ENCODE peak calls at places on chromosome 17, in ten cellular contexts. L is hepatocyte; S is CD4-positive, CD25-positive, alpha-beta regulatory T cell; H is fibroblast of the aortic adventitia; N is T-helper 2 cell treated with Interferon-gamma antibody and Interleukin-4, amounts not matched to agents 5 μg/mL and 100 μg/mL, for 36 hours; E is AG04450; P is stimulated activated CD8-positive, alpha-beta memory T cell treated with anti-CD3 and anti-CD28 coated beads, Interleukin-4, amount 100 ng/mL, for 4 hours; J is caudate nucleus; A is naive thymus-derived CD8-positive, alpha-beta T cell; T is substantia nigra. K is an unnamed sample.

GRCh38 chr17:48429156-48429555 is 858 bp downstream of the SKAP1 start:
- DNase-seq in S (peak; percentile 30), J (no peak), N (peak; percentile 33), T (no peak), P (no peak), E (no peak), L (no peak), H (no peak), A (peak; percentile 59), K (no peak)

GRCh38 chr17:17831208-17832039 is 5.4 kb downstream of the SREBF1 start:
- DNase-seq in P (no peak), H (peak; percentile 58), A (no peak), N (no peak), J (no peak), L (no peak), S (no peak), T (no peak), E (no peak), K (no peak)

GRCh38 chr17:41553176-41553575 is 18.7 kb downstream of the KRT9 start:
- DNase-seq in H (peak; percentile 35), L (no peak), P (no peak), T (no peak), J (no peak), E (no peak), S (no peak), A (no peak), N (no peak), K (no peak)

GRCh38 chr17:38417210-38417951 is 10.9 kb upstream of the ARHGAP23 start:
- DNase-seq in E (no peak), J (no peak), H (no peak), N (no peak), T (no peak), P (no peak), A (no peak), L (no peak), S (no peak), K (no peak)

GRCh38 chr17:41308251-41308917 is 725 bp downstream of the KRTAP16-1 start:
- DNase-seq in N (no peak), E (no peak), H (no peak), T (no peak), L (no peak), P (no peak), J (no peak), S (peak; percentile 93), A (peak; percentile 84), K (no peak)

GRCh38 chr17:56812971-56813388 is 20.7 kb downstream of the C17orf67 start:
- DNase-seq in E (no peak), H (no peak), T (no peak), P (no peak), A (no peak), N (no peak), S (no peak), L (no peak), J (no peak), K (no peak)

GRCh38 chr17:45277992-45278391 is 16.1 kb upstream of the SPATA32 start:
- DNase-seq in J (no peak), P (no peak), L (no peak), H (peak; percentile 95), E (no peak), N (no peak), S (no peak), A (no peak), T (no peak), K (no peak)

GRCh38 chr17:3033248-3033640 is 30.2 kb downstream of the OR1D5 start:
- DNase-seq in H (no peak), S (no peak), N (no peak), L (no peak), A (no peak), E (no peak), J (no peak), T (no peak), P (no peak), K (no peak)

GRCh38 chr17:38872671-38873385 is 3.0 kb downstream of the LASP1 start:
- DNase-seq in T (no peak), E (no peak), S (no peak), J (no peak), P (no peak), H (no peak), N (no peak), L (peak; percentile 79), A (no peak), K (no peak)

GRCh38 chr17:43890240-43890639 is 17.1 kb downstream of the MPP2 start:
- DNase-seq in E (no peak), J (no peak), H (no peak), T (no peak), N (no peak), L (no peak), A (no peak), P (no peak), S (no peak), K (no peak)

GRCh38 chr17:68822752-68823289 is 132.4 kb downstream of the ABCA8 start:
- DNase-seq in J (no peak), E (no peak), H (no peak), N (no peak), L (no peak), P (no peak), A (no peak), S (no peak), T (no peak), K (no peak)

GRCh38 chr17:51351090-51351489 is 90.7 kb downstream of the UTP18 start:
- DNase-seq in L (no peak), H (no peak), T (no peak), N (no peak), E (no peak), J (no peak), S (no peak), P (no peak), A (no peak), K (no peak)

GRCh38 chr17:57557793-57558681 is 187.1 kb downstream of the CCDC182 start:
- DNase-seq in N (no peak), P (no peak), E (no peak), A (no peak), S (no peak), H (peak; percentile 67), L (peak; percentile 66), J (no peak), T (no peak), K (peak; percentile 4)

GRCh38 chr17:40071720-40072480 is 9.1 kb downstream of the THRA start:
- DNase-seq in T (peak; percentile 89), J (peak; percentile 92), L (peak; percentile 72), S (no peak), H (peak; percentile 44), E (no peak), N (no peak), P (no peak), A (no peak), K (peak; percentile 19)

GRCh38 chr17:39677581-39678339 is 9.5 kb downstream of the PNMT start:
- DNase-seq in E (no peak), S (no peak), L (no peak), P (no peak), T (peak; percentile 25), N (no peak), H (peak; percentile 11), J (peak; percentile 35), A (no peak), K (no peak)

GRCh38 chr17:75784473-75785015 is at the start of gene UNK:
- DNase-seq in S (peak; percentile 97), P (peak; percentile 90), H (peak; percentile 100), J (peak; percentile 98), E (peak; percentile 99), A (peak; percentile 98), L (peak; percentile 99), N (peak; percentile 95), T (peak; percentile 98), K (peak; percentile 97)

GRCh38 chr17:80855968-80856862 is 135.4 kb upstream of the CHMP6 start:
- DNase-seq in A (no peak), N (peak; percentile 92), T (no peak), P (peak; percentile 66), S (peak; percentile 57), J (no peak), E (peak; percentile 96), L (peak; percentile 73), H (peak; percentile 98), K (peak; percentile 95)

GRCh38 chr17:19304209-19304608 is 58.3 kb downstream of the B9D1 start:
- DNase-seq in P (no peak), T (peak; percentile 60), E (no peak), H (peak; percentile 26), S (no peak), A (no peak), L (peak; percentile 55), N (no peak), J (no peak), K (peak; percentile 35)

GRCh38 chr17:58136669-58137279 is 11.4 kb upstream of the OR4D1 start:
- DNase-seq in J (no peak), P (no peak), A (no peak), N (no peak), L (peak; percentile 28), S (no peak), H (no peak), T (no peak), E (no peak), K (no peak)

GRCh38 chr17:37458805-37459204 is 30.9 kb upstream of the DUSP14 start:
- DNase-seq in E (peak; percentile 23), A (no peak), T (no peak), J (no peak), P (no peak), L (no peak), N (no peak), H (peak; percentile 52), S (no peak), K (no peak)

GRCh38 chr17:66814570-66814969 is 20.3 kb upstream of the CACNG5 start:
- DNase-seq in E (no peak), T (no peak), A (no peak), H (no peak), S (no peak), N (no peak), L (no peak), J (no peak), P (no peak), K (no peak)

GRCh38 chr17:7263071-7263800 is 958 bp upstream of the CLDN7 start:
- DNase-seq in L (peak; percentile 88), A (peak; percentile 25), E (no peak), T (no peak), S (no peak), P (no peak), J (no peak), N (no peak), H (no peak), K (no peak)

GRCh38 chr17:17398928-17399926 is 77.6 kb upstream of the MED9 start:
- DNase-seq in A (no peak), P (no peak), L (no peak), S (no peak), E (no peak), N (no peak), J (no peak), T (no peak), H (peak; percentile 53), K (no peak)

GRCh38 chr17:27477971-27478684 is 21.9 kb downstream of the KSR1 start:
- DNase-seq in E (no peak), P (no peak), H (no peak), J (no peak), A (no peak), N (no peak), T (no peak), S (no peak), L (no peak), K (no peak)

GRCh38 chr17:49217651-49218413 is 7.3 kb downstream of the ABI3 start:
- DNase-seq in P (peak; percentile 52), S (peak; percentile 67), H (no peak), E (no peak), A (peak; percentile 90), J (no peak), N (peak; percentile 64), L (no peak), T (peak; percentile 59), K (no peak)

GRCh38 chr17:50939542-50939794 is 73.3 kb upstream of the TOB1 start:
- DNase-seq in H (no peak), T (no peak), L (no peak), E (no peak), N (no peak), P (no peak), S (no peak), A (no peak), J (no peak), K (no peak)

GRCh38 chr17:54948380-54948779 is 20.1 kb downstream of the COX11 start:
- DNase-seq in E (peak; percentile 77), N (peak; percentile 8), H (peak; percentile 51), P (no peak), S (no peak), A (no peak), L (no peak), J (no peak), T (no peak), K (no peak)

K was measured in SW 1271.